ENCODE peak calls at places on chromosomes 2 and 18, in ten cellular contexts. One of them, this sample, is unnamed. For H3K9me3, the result is how much of the 10 kb centered on the place peaks cover.

GRCh38 chr18:77096936-77097886 is 35.4 kb downstream of the MBP start:
- DNase-seq in CD4-positive, alpha-beta T cell: no peak
- DNase-seq in WERI-Rb-1: no peak
- DNase-seq in heart right ventricle: no peak
- DNase-seq in DND-41: no peak
- DNase-seq in colonic mucosa: no peak
- DNase-seq in CD8-positive, alpha-beta T cell: no peak
- DNase-seq in neuronal stem cell: no peak
- DNase-seq in A549: no peak
- DNase-seq in right cardiac atrium: no peak
- DNase-seq in this sample: no peak

GRCh38 chr18:49892148-49892924 is 79.0 kb upstream of the ACAA2 start:
- DNase-seq in CD4-positive, alpha-beta T cell: no peak
- DNase-seq in WERI-Rb-1: no peak
- DNase-seq in heart right ventricle: no peak
- DNase-seq in DND-41: no peak
- DNase-seq in colonic mucosa: no peak
- DNase-seq in CD8-positive, alpha-beta T cell: no peak
- DNase-seq in neuronal stem cell: no peak
- DNase-seq in A549: no peak
- DNase-seq in right cardiac atrium: no peak
- DNase-seq in this sample: no peak

GRCh38 chr2:133480707-133481429 is 87.4 kb downstream of the NCKAP5 start:
- DNase-seq in CD4-positive, alpha-beta T cell: no peak
- DNase-seq in WERI-Rb-1: no peak
- DNase-seq in heart right ventricle: no peak
- DNase-seq in DND-41: no peak
- DNase-seq in colonic mucosa: no peak
- DNase-seq in CD8-positive, alpha-beta T cell: no peak
- DNase-seq in neuronal stem cell: no peak
- DNase-seq in A549: no peak
- DNase-seq in right cardiac atrium: no peak
- DNase-seq in this sample: peak

GRCh38 chr2:24382363-24383021 is 22.2 kb upstream of the ITSN2 start:
- DNase-seq in CD4-positive, alpha-beta T cell: peak
- DNase-seq in WERI-Rb-1: peak
- DNase-seq in heart right ventricle: peak
- DNase-seq in DND-41: peak
- DNase-seq in colonic mucosa: peak
- DNase-seq in CD8-positive, alpha-beta T cell: peak
- DNase-seq in neuronal stem cell: peak
- DNase-seq in A549: peak
- DNase-seq in right cardiac atrium: peak
- DNase-seq in this sample: peak

GRCh38 chr18:39935598-39935997 is 2019.4 kb upstream of the PIK3C3 start:
- DNase-seq in CD4-positive, alpha-beta T cell: no peak
- DNase-seq in WERI-Rb-1: no peak
- DNase-seq in heart right ventricle: no peak
- DNase-seq in DND-41: no peak
- DNase-seq in colonic mucosa: no peak
- DNase-seq in CD8-positive, alpha-beta T cell: no peak
- DNase-seq in neuronal stem cell: no peak
- DNase-seq in A549: no peak
- DNase-seq in right cardiac atrium: no peak
- DNase-seq in this sample: no peak

GRCh38 chr2:106886916-106887758 is 1.2 kb upstream of the ST6GAL2 start:
- DNase-seq in CD4-positive, alpha-beta T cell: no peak
- DNase-seq in WERI-Rb-1: no peak
- DNase-seq in heart right ventricle: no peak
- DNase-seq in DND-41: no peak
- DNase-seq in colonic mucosa: peak
- DNase-seq in CD8-positive, alpha-beta T cell: no peak
- DNase-seq in neuronal stem cell: peak
- DNase-seq in A549: peak
- DNase-seq in right cardiac atrium: peak
- DNase-seq in this sample: peak

GRCh38 chr2:181169459-181169858 is 189.1 kb downstream of the UBE2E3 start:
- DNase-seq in CD4-positive, alpha-beta T cell: no peak
- DNase-seq in WERI-Rb-1: no peak
- DNase-seq in heart right ventricle: no peak
- DNase-seq in DND-41: no peak
- DNase-seq in colonic mucosa: no peak
- DNase-seq in CD8-positive, alpha-beta T cell: no peak
- DNase-seq in neuronal stem cell: no peak
- DNase-seq in A549: no peak
- DNase-seq in right cardiac atrium: no peak
- DNase-seq in this sample: no peak

GRCh38 chr2:24721470-24721869 is 71.7 kb downstream of the PTRHD1 start:
- DNase-seq in CD4-positive, alpha-beta T cell: no peak
- DNase-seq in WERI-Rb-1: peak
- DNase-seq in heart right ventricle: peak
- DNase-seq in DND-41: no peak
- DNase-seq in colonic mucosa: peak
- DNase-seq in CD8-positive, alpha-beta T cell: no peak
- DNase-seq in neuronal stem cell: no peak
- DNase-seq in A549: no peak
- DNase-seq in right cardiac atrium: peak
- DNase-seq in this sample: peak

GRCh38 chr2:241030333-241030680 is 31.9 kb downstream of the SNED1 start:
- DNase-seq in CD4-positive, alpha-beta T cell: no peak
- DNase-seq in WERI-Rb-1: no peak
- DNase-seq in heart right ventricle: no peak
- DNase-seq in DND-41: no peak
- DNase-seq in colonic mucosa: no peak
- DNase-seq in CD8-positive, alpha-beta T cell: no peak
- DNase-seq in neuronal stem cell: no peak
- DNase-seq in A549: no peak
- DNase-seq in right cardiac atrium: no peak
- DNase-seq in this sample: no peak

GRCh38 chr2:51919395-51919794 is 887.5 kb upstream of the NRXN1 start:
- DNase-seq in CD4-positive, alpha-beta T cell: no peak
- DNase-seq in WERI-Rb-1: no peak
- DNase-seq in heart right ventricle: no peak
- DNase-seq in DND-41: no peak
- DNase-seq in colonic mucosa: no peak
- DNase-seq in CD8-positive, alpha-beta T cell: no peak
- DNase-seq in neuronal stem cell: no peak
- DNase-seq in A549: no peak
- DNase-seq in right cardiac atrium: no peak
- DNase-seq in this sample: no peak

GRCh38 chr2:221914334-221914733 is 342.2 kb upstream of the EPHA4 start:
- DNase-seq in CD4-positive, alpha-beta T cell: no peak
- DNase-seq in WERI-Rb-1: no peak
- DNase-seq in heart right ventricle: no peak
- DNase-seq in DND-41: no peak
- DNase-seq in colonic mucosa: no peak
- DNase-seq in CD8-positive, alpha-beta T cell: no peak
- DNase-seq in neuronal stem cell: no peak
- DNase-seq in A549: no peak
- DNase-seq in right cardiac atrium: no peak
- DNase-seq in this sample: no peak

GRCh38 chr2:104026726-104027125 is 827.2 kb upstream of the POU3F3 start:
- DNase-seq in CD4-positive, alpha-beta T cell: no peak
- DNase-seq in WERI-Rb-1: no peak
- DNase-seq in heart right ventricle: no peak
- DNase-seq in DND-41: no peak
- DNase-seq in colonic mucosa: no peak
- DNase-seq in CD8-positive, alpha-beta T cell: no peak
- DNase-seq in neuronal stem cell: no peak
- DNase-seq in A549: no peak
- DNase-seq in right cardiac atrium: no peak
- DNase-seq in this sample: peak

GRCh38 chr2:10490806-10491291 is 42.7 kb upstream of the ODC1 start:
- DNase-seq in CD4-positive, alpha-beta T cell: no peak
- DNase-seq in WERI-Rb-1: no peak
- DNase-seq in heart right ventricle: no peak
- DNase-seq in DND-41: no peak
- DNase-seq in colonic mucosa: peak
- DNase-seq in CD8-positive, alpha-beta T cell: no peak
- DNase-seq in neuronal stem cell: no peak
- DNase-seq in A549: peak
- DNase-seq in right cardiac atrium: no peak
- DNase-seq in this sample: no peak

GRCh38 chr2:115359550-115359949 is 917.1 kb downstream of the DPP10 start:
- DNase-seq in CD4-positive, alpha-beta T cell: no peak
- DNase-seq in WERI-Rb-1: no peak
- DNase-seq in heart right ventricle: no peak
- DNase-seq in DND-41: no peak
- DNase-seq in colonic mucosa: no peak
- DNase-seq in CD8-positive, alpha-beta T cell: no peak
- DNase-seq in neuronal stem cell: no peak
- DNase-seq in A549: no peak
- DNase-seq in right cardiac atrium: no peak
- DNase-seq in this sample: no peak
- H3K9me3 ChIP-seq in CD4-positive, alpha-beta T cell: under half
- H3K9me3 ChIP-seq in WERI-Rb-1: under half
- H3K9me3 ChIP-seq in heart right ventricle: under half
- H3K9me3 ChIP-seq in DND-41: under half
- H3K9me3 ChIP-seq in colonic mucosa: under half
- H3K9me3 ChIP-seq in CD8-positive, alpha-beta T cell: under half
- H3K9me3 ChIP-seq in neuronal stem cell: under half
- H3K9me3 ChIP-seq in A549: under half
- H3K9me3 ChIP-seq in right cardiac atrium: under half
- H3K9me3 ChIP-seq in this sample: under half

GRCh38 chr2:86543335-86543734 is 19.9 kb downstream of the CHMP3 start:
- DNase-seq in CD4-positive, alpha-beta T cell: no peak
- DNase-seq in WERI-Rb-1: no peak
- DNase-seq in heart right ventricle: no peak
- DNase-seq in DND-41: no peak
- DNase-seq in colonic mucosa: no peak
- DNase-seq in CD8-positive, alpha-beta T cell: no peak
- DNase-seq in neuronal stem cell: no peak
- DNase-seq in A549: no peak
- DNase-seq in right cardiac atrium: no peak
- DNase-seq in this sample: no peak
- H3K9me3 ChIP-seq in CD4-positive, alpha-beta T cell: under half
- H3K9me3 ChIP-seq in WERI-Rb-1: under half
- H3K9me3 ChIP-seq in heart right ventricle: under half
- H3K9me3 ChIP-seq in DND-41: under half
- H3K9me3 ChIP-seq in colonic mucosa: under half
- H3K9me3 ChIP-seq in CD8-positive, alpha-beta T cell: under half
- H3K9me3 ChIP-seq in neuronal stem cell: under half
- H3K9me3 ChIP-seq in A549: under half
- H3K9me3 ChIP-seq in right cardiac atrium: under half
- H3K9me3 ChIP-seq in this sample: under half

DNA sequence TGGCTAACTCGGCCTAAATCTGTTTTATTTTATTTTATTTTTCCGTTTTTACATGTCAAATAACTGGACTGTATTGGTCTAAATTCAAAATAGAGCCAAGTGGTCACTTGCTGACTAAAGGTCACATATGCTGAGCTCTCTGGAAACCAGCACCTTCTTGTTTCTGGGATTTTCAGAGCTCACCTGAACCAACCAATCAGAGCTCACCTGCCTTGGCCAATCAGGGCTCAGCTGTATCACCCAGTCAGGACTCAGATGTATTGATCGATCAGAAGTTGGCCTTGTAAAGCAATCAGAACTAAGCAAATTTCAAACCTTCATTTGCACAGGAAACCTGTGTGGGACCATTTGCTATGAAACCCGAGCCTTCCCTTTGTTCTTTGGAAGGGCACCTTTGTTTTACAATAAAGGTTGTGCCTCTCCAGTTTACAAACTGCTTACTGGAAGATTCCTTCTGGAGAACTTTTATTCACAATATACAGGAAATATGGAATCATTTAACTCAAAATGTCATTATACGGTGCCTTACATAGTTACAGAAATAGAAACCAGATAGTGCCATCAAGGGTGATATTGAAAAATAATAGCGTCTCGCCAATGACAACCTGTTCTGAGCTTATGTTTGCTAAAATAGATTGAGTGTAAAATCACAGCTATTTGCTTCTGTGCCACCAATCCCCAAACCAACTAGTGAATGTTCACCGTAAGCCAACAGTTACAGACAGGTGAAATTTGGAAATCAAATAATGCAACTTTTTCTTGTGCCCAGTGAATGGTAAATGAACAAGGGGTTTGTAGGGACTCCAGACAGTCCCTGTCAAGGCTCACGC is 17.3 kb upstream of the PSD4 start:
- DNase-seq in CD4-positive, alpha-beta T cell: no peak
- DNase-seq in WERI-Rb-1: no peak
- DNase-seq in heart right ventricle: no peak
- DNase-seq in DND-41: no peak
- DNase-seq in colonic mucosa: peak
- DNase-seq in CD8-positive, alpha-beta T cell: no peak
- DNase-seq in neuronal stem cell: no peak
- DNase-seq in A549: no peak
- DNase-seq in right cardiac atrium: no peak
- DNase-seq in this sample: no peak
- H3K9me3 ChIP-seq in CD4-positive, alpha-beta T cell: under half
- H3K9me3 ChIP-seq in WERI-Rb-1: under half
- H3K9me3 ChIP-seq in heart right ventricle: under half
- H3K9me3 ChIP-seq in DND-41: under half
- H3K9me3 ChIP-seq in colonic mucosa: under half
- H3K9me3 ChIP-seq in CD8-positive, alpha-beta T cell: under half
- H3K9me3 ChIP-seq in neuronal stem cell: under half
- H3K9me3 ChIP-seq in A549: under half
- H3K9me3 ChIP-seq in right cardiac atrium: under half
- H3K9me3 ChIP-seq in this sample: under half

GRCh38 chr2:184923751-184924150 is 325.4 kb downstream of the ZNF804A start:
- DNase-seq in CD4-positive, alpha-beta T cell: no peak
- DNase-seq in WERI-Rb-1: no peak
- DNase-seq in heart right ventricle: no peak
- DNase-seq in DND-41: no peak
- DNase-seq in colonic mucosa: no peak
- DNase-seq in CD8-positive, alpha-beta T cell: no peak
- DNase-seq in neuronal stem cell: no peak
- DNase-seq in A549: no peak
- DNase-seq in right cardiac atrium: no peak
- DNase-seq in this sample: no peak

GRCh38 chr2:184921676-184922075 is 323.3 kb downstream of the ZNF804A start:
- DNase-seq in CD4-positive, alpha-beta T cell: no peak
- DNase-seq in WERI-Rb-1: no peak
- DNase-seq in heart right ventricle: no peak
- DNase-seq in DND-41: no peak
- DNase-seq in colonic mucosa: no peak
- DNase-seq in CD8-positive, alpha-beta T cell: no peak
- DNase-seq in neuronal stem cell: no peak
- DNase-seq in A549: no peak
- DNase-seq in right cardiac atrium: no peak
- DNase-seq in this sample: no peak

GRCh38 chr2:184920451-184920965 is 322.2 kb downstream of the ZNF804A start:
- DNase-seq in CD4-positive, alpha-beta T cell: no peak
- DNase-seq in WERI-Rb-1: no peak
- DNase-seq in heart right ventricle: no peak
- DNase-seq in DND-41: no peak
- DNase-seq in colonic mucosa: no peak
- DNase-seq in CD8-positive, alpha-beta T cell: no peak
- DNase-seq in neuronal stem cell: no peak
- DNase-seq in A549: no peak
- DNase-seq in right cardiac atrium: no peak
- DNase-seq in this sample: peak
- H3K9me3 ChIP-seq in CD4-positive, alpha-beta T cell: under half
- H3K9me3 ChIP-seq in WERI-Rb-1: under half
- H3K9me3 ChIP-seq in heart right ventricle: under half
- H3K9me3 ChIP-seq in DND-41: under half
- H3K9me3 ChIP-seq in colonic mucosa: under half
- H3K9me3 ChIP-seq in CD8-positive, alpha-beta T cell: under half
- H3K9me3 ChIP-seq in neuronal stem cell: under half
- H3K9me3 ChIP-seq in A549: under half
- H3K9me3 ChIP-seq in right cardiac atrium: under half
- H3K9me3 ChIP-seq in this sample: under half

This sample was measured in MG63.